ENCODE peak calls at places on chromosomes 11 and 22, in four cellular contexts. A is dorsolateral prefrontal cortex, Q is Calu3, Z is progenitor cell of endocrine pancreas. D is an unnamed sample.

GRCh38 chr11:133928628-133929059 is 28.1 kb downstream of the IGSF9B start:
- DNase-seq in A (no peak), Q (peak; percentile 43), Z (no peak), D (no peak)

GRCh38 chr11:36711104-36711825 is 113.2 kb upstream of the RAG2 start:
- DNase-seq in A (no peak), Q (no peak), Z (no peak), D (no peak)

GRCh38 chr11:116400081-116400480 is 372.7 kb downstream of the BUD13 start:
- DNase-seq in A (no peak), Q (no peak), Z (no peak), D (no peak)

GRCh38 chr11:76680517-76681425 is 10.2 kb upstream of the LRRC32 start:
- DNase-seq in A (no peak), Q (peak; percentile 80), Z (peak; percentile 69), D (peak; percentile 97)

GRCh38 chr11:130469181-130469580 is 20.7 kb downstream of the ADAMTS15 start:
- DNase-seq in A (no peak), Q (no peak), Z (no peak), D (no peak)

GRCh38 chr11:44607324-44607962 is 42.0 kb downstream of the CD82 start:
- DNase-seq in A (no peak), Q (no peak), Z (no peak), D (no peak)

GRCh38 chr11:134647066-134647746 is 235.2 kb upstream of the B3GAT1 start:
- DNase-seq in A (no peak), Q (no peak), Z (no peak), D (no peak)

GRCh38 chr11:20459865-20460264 is 72.3 kb downstream of the PRMT3 start:
- DNase-seq in A (no peak), Q (no peak), Z (no peak), D (no peak)

GRCh38 chr11:44190883-44191230 is 95.4 kb downstream of the EXT2 start:
- DNase-seq in A (no peak), Q (peak; percentile 1), Z (no peak), D (no peak)

DNA sequence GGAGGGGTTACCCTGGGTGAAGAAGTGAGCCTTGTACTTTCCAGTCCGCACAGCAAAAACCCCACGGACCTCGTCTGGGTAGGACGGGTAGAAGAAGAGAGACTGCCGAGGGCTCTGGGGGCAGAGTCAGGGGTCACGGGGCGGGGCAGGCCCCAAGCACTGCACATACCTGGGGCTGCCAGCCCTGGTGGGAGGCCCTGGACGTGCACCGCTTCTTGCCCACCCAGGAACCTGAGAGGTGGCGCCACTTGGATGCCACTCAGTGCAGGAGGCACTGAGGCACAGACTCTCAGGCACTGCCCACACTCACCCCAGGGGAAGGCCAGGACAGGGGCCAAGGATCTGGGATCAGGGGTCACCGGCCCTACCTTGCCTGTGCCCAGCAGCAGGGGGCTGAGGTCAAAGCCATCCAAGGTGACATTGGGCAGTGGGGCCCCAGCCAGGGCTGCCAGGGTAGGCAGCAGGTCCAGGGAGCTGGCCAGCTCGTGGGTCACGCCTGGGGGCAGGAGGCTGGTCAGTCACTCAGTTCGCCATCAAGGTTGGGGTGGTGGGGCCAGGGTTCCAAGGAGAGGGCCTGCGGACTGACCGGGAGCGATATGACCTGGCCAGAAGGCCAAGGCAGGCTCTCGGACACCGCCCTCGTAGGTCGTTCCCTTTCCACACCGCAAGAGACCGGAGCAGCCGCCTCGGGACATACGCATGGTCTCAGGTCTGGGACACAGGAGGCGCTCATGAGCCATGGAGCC is 2.2 kb downstream of the ARSA start:
- DNase-seq in A (no peak), Q (no peak), Z (no peak), D (no peak)
- TF ChIP-seq CTCF in A (no peak), Q (no peak), Z (no peak), D (no peak)

GRCh38 chr11:1309498-1310314 is at the start of gene TOLLIP:
- DNase-seq in A (peak; percentile 92), Q (peak; percentile 97), Z (peak; percentile 99), D (peak; percentile 84)

GRCh38 chr11:1310315-1310687 is 869 bp upstream of the TOLLIP start:
- DNase-seq in A (no peak), Q (no peak), Z (no peak), D (no peak)

GRCh38 chr11:1308745-1309497 is 511 bp downstream of the TOLLIP start:
- DNase-seq in A (no peak), Q (no peak), Z (no peak), D (no peak)

GRCh38 chr11:1307998-1308744 is 1.3 kb downstream of the TOLLIP start:
- DNase-seq in A (no peak), Q (no peak), Z (no peak), D (no peak)

GRCh38 chr11:1310772-1311468 is 1.5 kb upstream of the TOLLIP start:
- DNase-seq in A (no peak), Q (peak; percentile 62), Z (no peak), D (no peak)
- TF ChIP-seq CTCF in A (no peak), Q (peak; percentile 24), Z (no peak), D (no peak)

DNA sequence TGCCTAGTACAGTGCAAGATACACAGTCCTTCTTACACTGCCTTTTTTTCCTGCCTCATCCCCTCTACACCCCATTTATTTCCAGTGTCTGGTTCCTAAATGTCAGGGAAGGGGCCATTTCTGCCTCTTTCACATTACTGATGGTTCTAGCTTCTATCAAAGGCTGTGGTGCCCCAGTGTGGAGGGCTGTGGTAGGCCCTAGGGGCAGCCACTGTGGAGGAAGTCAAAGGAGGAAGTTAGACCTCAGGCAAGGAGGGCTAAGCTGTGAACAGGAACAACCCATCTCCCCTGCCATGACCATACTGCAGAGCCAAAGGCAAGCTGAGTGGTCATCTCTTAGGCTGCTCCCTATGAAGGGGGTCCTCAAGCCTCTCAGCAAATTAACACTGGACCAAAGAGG is 81.9 kb upstream of the CRTAM start:
- DNase-seq in A (no peak), Q (no peak), Z (no peak), D (no peak)
- TF ChIP-seq CTCF in A (no peak), Q (no peak), Z (no peak), D (no peak)

GRCh38 chr11:3866836-3867208 is 11.4 kb downstream of the STIM1 start:
- DNase-seq in A (no peak), Q (no peak), Z (no peak), D (no peak)
- TF ChIP-seq CTCF in A (no peak), Q (no peak), Z (no peak), D (no peak)

GRCh38 chr11:61581030-61581928 is at the start of gene SYT7:
- DNase-seq in A (peak; percentile 89), Q (peak; percentile 98), Z (peak; percentile 99), D (peak; percentile 92)

GRCh38 chr11:61579398-61580291 is 1.2 kb downstream of the SYT7 start:
- DNase-seq in A (no peak), Q (no peak), Z (no peak), D (no peak)

GRCh38 chr11:61578819-61579218 is 2.1 kb downstream of the SYT7 start:
- DNase-seq in A (no peak), Q (no peak), Z (no peak), D (no peak)

GRCh38 chr11:61581931-61582330 is 1.1 kb upstream of the SYT7 start:
- DNase-seq in A (no peak), Q (no peak), Z (no peak), D (no peak)

DNA sequence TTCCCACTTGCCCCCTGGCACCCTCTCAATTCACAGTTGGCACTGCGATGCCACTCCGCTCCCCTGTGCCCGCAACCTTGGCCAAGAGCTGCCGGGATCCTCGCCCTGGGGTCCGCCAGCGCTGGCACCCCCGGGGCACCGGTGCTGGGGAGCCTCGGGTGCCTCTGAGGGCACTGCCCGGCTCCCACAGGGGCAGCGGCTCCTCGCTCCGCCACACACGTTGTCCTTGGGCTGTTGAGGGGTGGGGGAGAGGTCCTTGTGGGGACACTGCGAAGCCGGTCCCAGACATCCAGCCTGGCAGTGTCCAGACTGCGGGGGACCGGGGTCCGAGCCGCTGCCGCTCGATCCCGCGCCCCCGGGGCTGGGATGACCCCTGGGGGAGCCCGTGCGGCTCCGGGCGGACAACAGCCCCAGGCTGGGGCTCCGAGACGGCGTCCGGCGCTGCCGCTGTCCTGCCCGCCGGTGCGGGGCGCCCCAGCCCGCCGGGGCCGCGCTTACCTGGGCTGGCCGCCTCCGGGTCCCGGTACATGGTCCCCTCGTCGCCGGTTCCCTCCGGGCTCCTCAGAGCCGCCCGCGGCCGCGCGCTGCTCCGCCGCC is 486 bp downstream of the SYT7 start:
- DNase-seq in A (no peak), Q (peak; percentile 49), Z (no peak), D (no peak)
- TF ChIP-seq CTCF in A (no peak), Q (no peak), Z (peak; percentile 28), D (no peak)

GRCh38 chr22:27811778-27812177 is 10.2 kb upstream of the MN1 start:
- DNase-seq in A (no peak), Q (no peak), Z (no peak), D (no peak)
- TF ChIP-seq CTCF in A (no peak), Q (no peak), Z (no peak), D (no peak)

D was measured in D721Med.